ENCODE peak calls at places on chromosome 17, in nine cellular contexts. One of them, this sample, is unnamed.

GRCh38 chr17:66945451-66945850 is 19.1 kb upstream of the CACNG4 start:
- DNase-seq in WTC11: no peak
- DNase-seq in stimulated activated CD4-positive, alpha-beta T cell treated with anti-CD3 and anti-CD28 coated beads, Interleukin-1b, Interleukin-23, amount 100 ng/mL, for 24 hours: no peak
- DNase-seq in dorsolateral prefrontal cortex: no peak
- DNase-seq in M059J: peak
- DNase-seq in kidney tubule cell: no peak
- DNase-seq in HTR-8/SVneo: peak
- DNase-seq in CD8-positive, alpha-beta memory T cell: no peak
- DNase-seq in HFF-Myc: no peak
- DNase-seq in this sample: no peak

GRCh38 chr17:49952912-49953497 is 16.0 kb upstream of the DLX4 start:
- DNase-seq in WTC11: no peak
- DNase-seq in stimulated activated CD4-positive, alpha-beta T cell treated with anti-CD3 and anti-CD28 coated beads, Interleukin-1b, Interleukin-23, amount 100 ng/mL, for 24 hours: no peak
- DNase-seq in dorsolateral prefrontal cortex: no peak
- DNase-seq in M059J: peak
- DNase-seq in kidney tubule cell: no peak
- DNase-seq in HTR-8/SVneo: no peak
- DNase-seq in CD8-positive, alpha-beta memory T cell: no peak
- DNase-seq in HFF-Myc: no peak
- DNase-seq in this sample: no peak

GRCh38 chr17:50177983-50178834 is 12.4 kb downstream of the SGCA start:
- DNase-seq in WTC11: peak
- DNase-seq in stimulated activated CD4-positive, alpha-beta T cell treated with anti-CD3 and anti-CD28 coated beads, Interleukin-1b, Interleukin-23, amount 100 ng/mL, for 24 hours: no peak
- DNase-seq in dorsolateral prefrontal cortex: peak
- DNase-seq in M059J: peak
- DNase-seq in kidney tubule cell: peak
- DNase-seq in HTR-8/SVneo: peak
- DNase-seq in CD8-positive, alpha-beta memory T cell: peak
- DNase-seq in HFF-Myc: peak
- DNase-seq in this sample: peak

GRCh38 chr17:65039349-65039988 is 17.1 kb downstream of the GNA13 start:
- DNase-seq in WTC11: no peak
- DNase-seq in stimulated activated CD4-positive, alpha-beta T cell treated with anti-CD3 and anti-CD28 coated beads, Interleukin-1b, Interleukin-23, amount 100 ng/mL, for 24 hours: no peak
- DNase-seq in dorsolateral prefrontal cortex: no peak
- DNase-seq in M059J: no peak
- DNase-seq in kidney tubule cell: peak
- DNase-seq in HTR-8/SVneo: no peak
- DNase-seq in CD8-positive, alpha-beta memory T cell: peak
- DNase-seq in HFF-Myc: no peak
- DNase-seq in this sample: no peak

GRCh38 chr17:76855105-76855504 is 13.1 kb upstream of the MGAT5B start:
- DNase-seq in WTC11: no peak
- DNase-seq in stimulated activated CD4-positive, alpha-beta T cell treated with anti-CD3 and anti-CD28 coated beads, Interleukin-1b, Interleukin-23, amount 100 ng/mL, for 24 hours: no peak
- DNase-seq in dorsolateral prefrontal cortex: no peak
- DNase-seq in M059J: no peak
- DNase-seq in kidney tubule cell: no peak
- DNase-seq in HTR-8/SVneo: no peak
- DNase-seq in CD8-positive, alpha-beta memory T cell: no peak
- DNase-seq in HFF-Myc: no peak
- DNase-seq in this sample: no peak

GRCh38 chr17:40621558-40621957 is 26.1 kb downstream of the SMARCE1 start:
- DNase-seq in WTC11: no peak
- DNase-seq in stimulated activated CD4-positive, alpha-beta T cell treated with anti-CD3 and anti-CD28 coated beads, Interleukin-1b, Interleukin-23, amount 100 ng/mL, for 24 hours: no peak
- DNase-seq in dorsolateral prefrontal cortex: no peak
- DNase-seq in M059J: no peak
- DNase-seq in kidney tubule cell: no peak
- DNase-seq in HTR-8/SVneo: no peak
- DNase-seq in CD8-positive, alpha-beta memory T cell: no peak
- DNase-seq in HFF-Myc: no peak
- DNase-seq in this sample: no peak

GRCh38 chr17:39602533-39603303 is 5.0 kb downstream of the NEUROD2 start:
- DNase-seq in WTC11: no peak
- DNase-seq in stimulated activated CD4-positive, alpha-beta T cell treated with anti-CD3 and anti-CD28 coated beads, Interleukin-1b, Interleukin-23, amount 100 ng/mL, for 24 hours: no peak
- DNase-seq in dorsolateral prefrontal cortex: no peak
- DNase-seq in M059J: no peak
- DNase-seq in kidney tubule cell: no peak
- DNase-seq in HTR-8/SVneo: no peak
- DNase-seq in CD8-positive, alpha-beta memory T cell: no peak
- DNase-seq in HFF-Myc: no peak
- DNase-seq in this sample: no peak

GRCh38 chr17:68570531-68570930 is 30.6 kb downstream of the FAM20A start:
- DNase-seq in WTC11: no peak
- DNase-seq in stimulated activated CD4-positive, alpha-beta T cell treated with anti-CD3 and anti-CD28 coated beads, Interleukin-1b, Interleukin-23, amount 100 ng/mL, for 24 hours: no peak
- DNase-seq in dorsolateral prefrontal cortex: no peak
- DNase-seq in M059J: no peak
- DNase-seq in kidney tubule cell: no peak
- DNase-seq in HTR-8/SVneo: no peak
- DNase-seq in CD8-positive, alpha-beta memory T cell: no peak
- DNase-seq in HFF-Myc: no peak
- DNase-seq in this sample: no peak

GRCh38 chr17:55157165-55157564 is 107.6 kb upstream of the HLF start:
- DNase-seq in WTC11: no peak
- DNase-seq in stimulated activated CD4-positive, alpha-beta T cell treated with anti-CD3 and anti-CD28 coated beads, Interleukin-1b, Interleukin-23, amount 100 ng/mL, for 24 hours: no peak
- DNase-seq in dorsolateral prefrontal cortex: no peak
- DNase-seq in M059J: peak
- DNase-seq in kidney tubule cell: peak
- DNase-seq in HTR-8/SVneo: peak
- DNase-seq in CD8-positive, alpha-beta memory T cell: no peak
- DNase-seq in HFF-Myc: no peak
- DNase-seq in this sample: no peak

GRCh38 chr17:7867881-7868329 is 10.1 kb downstream of the CYB5D1 start:
- DNase-seq in WTC11: no peak
- DNase-seq in stimulated activated CD4-positive, alpha-beta T cell treated with anti-CD3 and anti-CD28 coated beads, Interleukin-1b, Interleukin-23, amount 100 ng/mL, for 24 hours: no peak
- DNase-seq in dorsolateral prefrontal cortex: no peak
- DNase-seq in M059J: no peak
- DNase-seq in kidney tubule cell: no peak
- DNase-seq in HTR-8/SVneo: no peak
- DNase-seq in CD8-positive, alpha-beta memory T cell: no peak
- DNase-seq in HFF-Myc: no peak
- DNase-seq in this sample: no peak

GRCh38 chr17:32671891-32672290 is 185.1 kb downstream of the CDK5R1 start:
- DNase-seq in WTC11: no peak
- DNase-seq in stimulated activated CD4-positive, alpha-beta T cell treated with anti-CD3 and anti-CD28 coated beads, Interleukin-1b, Interleukin-23, amount 100 ng/mL, for 24 hours: no peak
- DNase-seq in dorsolateral prefrontal cortex: no peak
- DNase-seq in M059J: no peak
- DNase-seq in kidney tubule cell: no peak
- DNase-seq in HTR-8/SVneo: no peak
- DNase-seq in CD8-positive, alpha-beta memory T cell: no peak
- DNase-seq in HFF-Myc: no peak
- DNase-seq in this sample: no peak

GRCh38 chr17:60631119-60631518 is 31.1 kb downstream of the PPM1D start:
- DNase-seq in WTC11: no peak
- DNase-seq in stimulated activated CD4-positive, alpha-beta T cell treated with anti-CD3 and anti-CD28 coated beads, Interleukin-1b, Interleukin-23, amount 100 ng/mL, for 24 hours: no peak
- DNase-seq in dorsolateral prefrontal cortex: no peak
- DNase-seq in M059J: peak
- DNase-seq in kidney tubule cell: peak
- DNase-seq in HTR-8/SVneo: no peak
- DNase-seq in CD8-positive, alpha-beta memory T cell: no peak
- DNase-seq in HFF-Myc: no peak
- DNase-seq in this sample: no peak

GRCh38 chr17:71055128-71055527 is 885.8 kb downstream of the KCNJ2 start:
- DNase-seq in WTC11: no peak
- DNase-seq in stimulated activated CD4-positive, alpha-beta T cell treated with anti-CD3 and anti-CD28 coated beads, Interleukin-1b, Interleukin-23, amount 100 ng/mL, for 24 hours: no peak
- DNase-seq in dorsolateral prefrontal cortex: no peak
- DNase-seq in M059J: peak
- DNase-seq in kidney tubule cell: peak
- DNase-seq in HTR-8/SVneo: no peak
- DNase-seq in CD8-positive, alpha-beta memory T cell: no peak
- DNase-seq in HFF-Myc: no peak
- DNase-seq in this sample: no peak

GRCh38 chr17:17141860-17142552 is 64.1 kb downstream of the PLD6 start:
- DNase-seq in WTC11: peak
- DNase-seq in stimulated activated CD4-positive, alpha-beta T cell treated with anti-CD3 and anti-CD28 coated beads, Interleukin-1b, Interleukin-23, amount 100 ng/mL, for 24 hours: peak
- DNase-seq in dorsolateral prefrontal cortex: peak
- DNase-seq in M059J: no peak
- DNase-seq in kidney tubule cell: peak
- DNase-seq in HTR-8/SVneo: peak
- DNase-seq in CD8-positive, alpha-beta memory T cell: peak
- DNase-seq in HFF-Myc: no peak
- DNase-seq in this sample: peak

GRCh38 chr17:28675980-28676379 is 14.0 kb downstream of the SUPT6H start:
- DNase-seq in WTC11: no peak
- DNase-seq in stimulated activated CD4-positive, alpha-beta T cell treated with anti-CD3 and anti-CD28 coated beads, Interleukin-1b, Interleukin-23, amount 100 ng/mL, for 24 hours: no peak
- DNase-seq in dorsolateral prefrontal cortex: no peak
- DNase-seq in M059J: peak
- DNase-seq in kidney tubule cell: peak
- DNase-seq in HTR-8/SVneo: no peak
- DNase-seq in CD8-positive, alpha-beta memory T cell: no peak
- DNase-seq in HFF-Myc: no peak
- DNase-seq in this sample: peak